ENCODE peak calls at places on chromosomes 6 and 20, in ten cellular contexts. H is esophagus squamous epithelium; M is adipocyte; Z is ovary; W is GM23248; B is HCT116; Q is CD8-positive, alpha-beta T cell; D is H7; R is choroid plexus epithelial cell; E is brain microvascular endothelial cell. T is an unnamed sample.
A peak's percentile ranks its signal among the peaks of the same experiment; 100 is the strongest.

GRCh38 chr20:45892049-45892816 is 1.1 kb downstream of the CTSA start:
- DNase-seq in E (peak; percentile 18), Q (no peak), M (peak; percentile 45), D (peak; percentile 70), W (peak; percentile 73), R (peak; percentile 63), H (no peak), B (no peak), Z (no peak), T (no peak)

GRCh38 chr6:63355632-63356031 is 35.8 kb upstream of the LGSN start:
- DNase-seq in B (no peak), Z (no peak), W (no peak), D (no peak), Q (no peak), R (no peak), E (no peak), M (no peak), H (no peak), T (no peak)

GRCh38 chr20:11807070-11807741 is 110.5 kb upstream of the BTBD3 start:
- DNase-seq in W (peak; percentile 93), D (no peak), Z (no peak), H (no peak), Q (no peak), R (peak; percentile 92), E (peak; percentile 85), M (peak; percentile 87), B (no peak), T (peak; percentile 47)

GRCh38 chr6:46234156-46234556 is 63.4 kb upstream of the ENPP5 start:
- DNase-seq in D (no peak), Z (no peak), M (no peak), E (no peak), R (no peak), H (no peak), Q (no peak), B (no peak), W (no peak), T (no peak)

GRCh38 chr20:23048283-23049200 is 930 bp downstream of the THBD start:
- DNase-seq in D (peak; percentile 87), H (no peak), E (no peak), B (no peak), M (peak; percentile 56), W (peak; percentile 78), Z (no peak), Q (no peak), R (peak; percentile 43), T (peak; percentile 60)

GRCh38 chr6:91132461-91132860 is 545.6 kb upstream of the MAP3K7 start:
- DNase-seq in Q (no peak), H (no peak), M (no peak), D (no peak), R (no peak), W (no peak), Z (no peak), B (no peak), E (no peak), T (no peak)

GRCh38 chr6:22231616-22232015 is 65.2 kb downstream of the PRL start:
- DNase-seq in E (peak; percentile 45), Q (no peak), H (no peak), W (no peak), M (peak; percentile 27), B (no peak), Z (no peak), R (no peak), D (no peak), T (no peak)

GRCh38 chr20:21936720-21937380 is 231.4 kb downstream of the PAX1 start:
- DNase-seq in Q (no peak), E (no peak), W (peak; percentile 33), B (no peak), D (peak; percentile 13), H (no peak), Z (no peak), R (no peak), M (no peak), T (no peak)

GRCh38 chr6:32113386-32114352 is 4.5 kb upstream of the TNXB start:
- DNase-seq in D (peak; percentile 84), Q (no peak), W (peak; percentile 98), E (peak; percentile 91), B (no peak), R (peak; percentile 94), M (peak; percentile 90), Z (peak; percentile 97), H (no peak), T (peak; percentile 79)

GRCh38 chr6:54252916-54253315 is 55.3 kb upstream of the TINAG start:
- DNase-seq in E (no peak), R (no peak), Z (no peak), Q (no peak), H (no peak), M (no peak), B (no peak), D (no peak), W (no peak), T (no peak)

GRCh38 chr6:323730-324088 is 31.4 kb downstream of the DUSP22 start:
- DNase-seq in Q (no peak), M (no peak), E (no peak), W (no peak), Z (no peak), R (no peak), B (no peak), D (no peak), H (no peak), T (no peak)

GRCh38 chr6:51559059-51559458 is 528.4 kb downstream of the PKHD1 start:
- DNase-seq in R (no peak), M (no peak), W (no peak), Q (no peak), D (peak; percentile 8), E (no peak), B (no peak), H (no peak), Z (no peak), T (no peak)

GRCh38 chr20:64111841-64112641 is 4.7 kb upstream of the NPBWR2 start:
- DNase-seq in Z (no peak), B (no peak), Q (no peak), W (no peak), M (no peak), R (no peak), H (no peak), E (no peak), D (no peak), T (peak; percentile 38)

GRCh38 chr20:4141616-4142240 is 126.4 kb upstream of the RNF24 start:
- DNase-seq in R (no peak), H (no peak), W (no peak), D (no peak), E (no peak), Z (no peak), M (no peak), Q (no peak), B (no peak), T (no peak)

GRCh38 chr6:105898286-105898685 is 187.8 kb upstream of the PRDM1 start:
- DNase-seq in Q (no peak), M (no peak), D (no peak), E (peak; percentile 16), H (no peak), Z (no peak), W (peak; percentile 80), B (no peak), R (peak; percentile 12), T (peak; percentile 3)

GRCh38 chr20:23540624-23541023 is 27.7 kb downstream of the CST9L start:
- DNase-seq in H (no peak), Q (no peak), R (no peak), W (no peak), M (no peak), E (no peak), Z (no peak), B (no peak), D (no peak), T (no peak)

GRCh38 chr20:50256577-50256976 is 65.9 kb downstream of the CEBPB start:
- DNase-seq in D (no peak), W (no peak), M (no peak), Q (no peak), E (no peak), R (no peak), Z (no peak), H (no peak), B (no peak), T (no peak)

GRCh38 chr6:158253248-158253647 is 59.0 kb upstream of the TULP4 start:
- DNase-seq in M (no peak), W (no peak), Q (no peak), D (no peak), R (no peak), B (no peak), Z (no peak), H (no peak), E (no peak), T (no peak)

GRCh38 chr6:104531591-104531990 is 328.1 kb downstream of the HACE1 start:
- DNase-seq in M (no peak), Z (no peak), B (no peak), R (no peak), W (no peak), H (no peak), E (no peak), D (no peak), Q (no peak), T (no peak)

GRCh38 chr6:160013987-160014868 is 45.3 kb downstream of the IGF2R start:
- DNase-seq in M (no peak), Q (no peak), B (no peak), E (no peak), Z (no peak), H (no peak), D (no peak), R (peak; percentile 31), W (peak; percentile 32), T (peak; percentile 4)
- H3K4me3 ChIP-seq in M (no peak overlapping the region), Q (no peak overlapping the region), B (no peak overlapping the region), E (no peak overlapping the region), Z (no peak overlapping the region), H (no peak overlapping the region), D (no peak overlapping the region), R (no peak overlapping the region), W (no peak overlapping the region), T (no peak overlapping the region)

DNA sequence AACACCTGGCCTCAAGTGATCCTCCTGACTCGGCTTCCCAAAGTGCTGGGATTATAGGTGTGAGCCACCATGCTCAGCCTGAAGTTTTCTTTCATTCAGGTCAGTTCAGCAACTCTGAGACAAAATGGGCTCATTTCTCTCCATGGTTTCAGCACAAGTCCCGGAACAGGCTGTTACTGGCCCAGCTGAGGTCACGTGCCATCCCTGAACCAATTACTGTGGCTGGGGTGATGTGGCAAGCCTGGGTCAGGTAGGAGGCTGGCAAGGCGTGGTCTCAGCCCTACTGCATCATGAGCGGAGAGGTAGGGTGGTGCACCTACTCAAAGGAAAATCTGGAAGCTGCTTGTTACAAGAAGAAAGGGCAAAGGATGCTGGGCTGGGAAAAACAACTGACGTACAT is 326.4 kb downstream of the KIF16B start:
- DNase-seq in Z (no peak), Q (no peak), W (no peak), R (no peak), E (no peak), M (no peak), H (no peak), D (no peak), B (no peak), T (no peak)
- H3K4me3 ChIP-seq in Z (no peak overlapping the region), Q (no peak overlapping the region), W (no peak overlapping the region), R (no peak overlapping the region), E (no peak overlapping the region), M (no peak overlapping the region), H (no peak overlapping the region), D (no peak overlapping the region), B (no peak overlapping the region), T (no peak overlapping the region)

GRCh38 chr6:10395946-10396577 is 18.8 kb downstream of the TFAP2A start:
- DNase-seq in B (no peak), H (no peak), Q (no peak), Z (no peak), R (no peak), M (no peak), D (peak; percentile 73), W (no peak), E (no peak), T (no peak)
- H3K4me3 ChIP-seq in B (no peak overlapping the region), H (no peak overlapping the region), Q (no peak overlapping the region), Z (no peak overlapping the region), R (no peak overlapping the region), M (no peak overlapping the region), D (no peak overlapping the region), W (no peak overlapping the region), E (peak overlapping the region; percentile 28), T (no peak overlapping the region)

GRCh38 chr6:166297606-166298005 is 10.6 kb downstream of the PRR18 start:
- DNase-seq in Q (no peak), W (no peak), R (no peak), D (no peak), E (no peak), H (no peak), Z (no peak), B (no peak), M (no peak), T (no peak)
- H3K4me3 ChIP-seq in Q (no peak overlapping the region), W (no peak overlapping the region), R (no peak overlapping the region), D (no peak overlapping the region), E (no peak overlapping the region), H (no peak overlapping the region), Z (no peak overlapping the region), B (no peak overlapping the region), M (no peak overlapping the region), T (no peak overlapping the region)

T was measured in SJSA1.